ENCODE peak calls at places on chromosomes 12 and 14, in seven cellular contexts. E is brain microvascular endothelial cell, K is cardiac fibroblast, G is tibial artery, W is GM12865, D is ascending aorta, I is astrocyte of the spinal cord. P is an unnamed sample.

GRCh38 chr14:74573421-74574091 is 38.5 kb downstream of the LTBP2 start:
- DNase-seq in E (no peak), K (no peak), G (no peak), W (no peak), D (no peak), I (peak), P (peak)

GRCh38 chr12:1698638-1699214 is 7.9 kb downstream of the ADIPOR2 start:
- DNase-seq in E (no peak), K (no peak), G (no peak), W (no peak), D (no peak), I (no peak), P (no peak)

GRCh38 chr12:124448241-124448954 is 119.0 kb downstream of the NCOR2 start:
- DNase-seq in E (no peak), K (no peak), G (peak), W (no peak), D (no peak), I (no peak), P (no peak)

GRCh38 chr12:75816892-75817291 is 214.7 kb downstream of the PHLDA1 start:
- DNase-seq in E (peak), K (peak), G (no peak), W (no peak), D (no peak), I (peak), P (peak)

GRCh38 chr14:34851395-34851794 is 23.8 kb downstream of the BAZ1A start:
- DNase-seq in E (peak), K (peak), G (no peak), W (no peak), D (no peak), I (peak), P (peak)

GRCh38 chr12:42985506-42985905 is 396.0 kb upstream of the PRICKLE1 start:
- DNase-seq in E (peak), K (peak), G (no peak), W (no peak), D (no peak), I (no peak), P (no peak)

GRCh38 chr14:22472935-22473854 is 115.8 kb downstream of the DAD1 start:
- DNase-seq in E (peak), K (peak), G (no peak), W (peak), D (no peak), I (peak), P (no peak)

GRCh38 chr14:48805315-48805714 is 780.9 kb downstream of the RPS29 start:
- DNase-seq in E (no peak), K (no peak), G (no peak), W (no peak), D (no peak), I (no peak), P (no peak)

GRCh38 chr14:60266021-60266937 is 17.3 kb downstream of the PPM1A start:
- DNase-seq in E (peak), K (peak), G (no peak), W (peak), D (no peak), I (no peak), P (no peak)

GRCh38 chr12:27979145-27979544 is 6.6 kb upstream of the PTHLH start:
- DNase-seq in E (no peak), K (no peak), G (no peak), W (no peak), D (no peak), I (no peak), P (no peak)

GRCh38 chr12:57146925-57147640 is at the start of gene LRP1-AS:
- DNase-seq in E (no peak), K (no peak), G (no peak), W (no peak), D (no peak), I (no peak), P (no peak)

GRCh38 chr12:128644664-128645296 is 179.0 kb downstream of the SLC15A4 start:
- DNase-seq in E (no peak), K (no peak), G (no peak), W (peak), D (no peak), I (no peak), P (no peak)

GRCh38 chr14:103019236-103019635 is 38.1 kb downstream of the CDC42BPB start:
- DNase-seq in E (no peak), K (no peak), G (no peak), W (no peak), D (peak), I (no peak), P (no peak)

GRCh38 chr12:108175310-108175709 is 46.2 kb downstream of the WSCD2 start:
- DNase-seq in E (no peak), K (no peak), G (no peak), W (no peak), D (no peak), I (no peak), P (no peak)

GRCh38 chr12:19710811-19711793 is 271.8 kb downstream of the AEBP2 start:
- DNase-seq in E (peak), K (peak), G (peak), W (no peak), D (peak), I (peak), P (peak)

GRCh38 chr12:45991289-45992249 is 1.2 kb upstream of the SCAF11 start:
- DNase-seq in E (peak), K (peak), G (peak), W (peak), D (peak), I (peak), P (no peak)

GRCh38 chr12:67270622-67271021 is 1.5 kb downstream of the CAND1 start:
- DNase-seq in E (no peak), K (no peak), G (no peak), W (no peak), D (no peak), I (no peak), P (no peak)

GRCh38 chr14:92460916-92461579 is 52.5 kb upstream of the RIN3 start:
- DNase-seq in E (peak), K (peak), G (no peak), W (peak), D (peak), I (peak), P (no peak)

GRCh38 chr12:117580718-117581062 is 219.3 kb upstream of the NOS1 start:
- DNase-seq in E (no peak), K (no peak), G (peak), W (peak), D (no peak), I (no peak), P (no peak)

GRCh38 chr12:132746621-132747020 is 15.0 kb downstream of the ANKLE2 start:
- DNase-seq in E (no peak), K (no peak), G (no peak), W (no peak), D (no peak), I (no peak), P (no peak)

GRCh38 chr14:67856806-67857205 is 37.2 kb downstream of the RAD51B start:
- DNase-seq in E (no peak), K (no peak), G (no peak), W (no peak), D (no peak), I (peak), P (no peak)

GRCh38 chr14:72291908-72292688 is 359.9 kb downstream of the RGS6 start:
- DNase-seq in E (peak), K (peak), G (no peak), W (peak), D (no peak), I (peak), P (peak)

GRCh38 chr12:25245491-25245890 is 5.2 kb downstream of the KRAS start:
- DNase-seq in E (no peak), K (no peak), G (no peak), W (no peak), D (no peak), I (no peak), P (no peak)

GRCh38 chr14:53924754-53925153 is 31.9 kb downstream of the BMP4 start:
- DNase-seq in E (peak), K (peak), G (no peak), W (no peak), D (no peak), I (peak), P (peak)

GRCh38 chr12:41264281-41264680 is 76.2 kb downstream of the PDZRN4 start:
- DNase-seq in E (no peak), K (peak), G (no peak), W (no peak), D (no peak), I (peak), P (no peak)

GRCh38 chr14:63594455-63595372 is 47.0 kb downstream of the WDR89 start:
- DNase-seq in E (no peak), K (no peak), G (no peak), W (no peak), D (no peak), I (no peak), P (no peak)

GRCh38 chr12:21526721-21527345 is 737 bp downstream of the SPX start:
- DNase-seq in E (no peak), K (no peak), G (no peak), W (no peak), D (no peak), I (no peak), P (peak)

GRCh38 chr12:121637231-121637914 is 11.0 kb downstream of the ORAI1 start:
- DNase-seq in E (no peak), K (no peak), G (no peak), W (peak), D (no peak), I (no peak), P (no peak)

GRCh38 chr12:117120787-117121186 is 21.6 kb upstream of the TESC start:
- DNase-seq in E (no peak), K (no peak), G (no peak), W (no peak), D (no peak), I (no peak), P (no peak)

GRCh38 chr12:26630546-26631027 is 202.4 kb downstream of the ITPR2 start:
- DNase-seq in E (peak), K (peak), G (no peak), W (no peak), D (no peak), I (peak), P (peak)

GRCh38 chr12:76784600-76785051 is 20.7 kb downstream of the ZDHHC17 start:
- DNase-seq in E (peak), K (peak), G (no peak), W (no peak), D (no peak), I (peak), P (no peak)

GRCh38 chr12:112517730-112518129 is 99.0 kb downstream of the PTPN11 start:
- DNase-seq in E (no peak), K (no peak), G (no peak), W (no peak), D (no peak), I (no peak), P (no peak)

GRCh38 chr12:128891856-128892255 is 38.6 kb downstream of the GLT1D1 start:
- DNase-seq in E (no peak), K (no peak), G (no peak), W (no peak), D (no peak), I (no peak), P (no peak)

GRCh38 chr14:69259531-69260245 is at the start of gene GALNT16:
- DNase-seq in E (no peak), K (peak), G (no peak), W (no peak), D (peak), I (peak), P (no peak)

GRCh38 chr14:99531221-99532096 is 50.2 kb downstream of the CCNK start:
- DNase-seq in E (peak), K (peak), G (no peak), W (no peak), D (no peak), I (peak), P (no peak)

GRCh38 chr14:99532310-99532709 is 51.1 kb downstream of the CCNK start:
- DNase-seq in E (no peak), K (no peak), G (no peak), W (no peak), D (no peak), I (no peak), P (no peak)

GRCh38 chr14:99530407-99530806 is 49.2 kb downstream of the CCNK start:
- DNase-seq in E (no peak), K (no peak), G (no peak), W (no peak), D (no peak), I (no peak), P (no peak)

GRCh38 chr14:99527427-99528076 is 46.3 kb downstream of the CCNK start:
- DNase-seq in E (no peak), K (no peak), G (no peak), W (no peak), D (no peak), I (no peak), P (no peak)

DNA sequence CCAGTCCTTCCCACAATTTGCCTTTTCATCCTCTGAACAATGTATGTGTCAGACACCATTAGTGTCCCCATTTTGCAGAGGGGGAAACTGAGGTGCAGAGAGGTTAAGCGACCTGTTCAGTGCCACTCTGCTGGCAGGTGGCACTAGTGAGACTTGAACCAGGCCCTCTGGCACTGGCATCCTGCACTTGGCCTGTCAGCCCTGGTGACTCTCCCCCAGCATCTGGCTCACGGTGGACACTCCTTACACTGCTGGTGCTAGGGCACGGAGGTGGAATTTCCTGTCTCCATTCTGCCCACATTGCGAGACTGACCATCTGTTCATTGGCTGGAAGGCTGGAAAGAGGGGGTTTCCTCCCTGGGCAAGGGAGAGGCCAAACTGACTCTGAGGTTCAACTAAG is 48.7 kb downstream of the CCNK start:
- DNase-seq in E (no peak), K (peak), G (no peak), W (no peak), D (no peak), I (peak), P (no peak)
- TF ChIP-seq CTCF in E (no peak), K (no peak), G (no peak), W (no peak), D (no peak), I (no peak), P (peak)

GRCh38 chr14:21103165-21103709 is 2.4 kb downstream of the TMEM253 start:
- DNase-seq in E (no peak), K (no peak), G (no peak), W (no peak), D (no peak), I (no peak), P (no peak)

GRCh38 chr14:21101802-21102413 is 1.0 kb downstream of the TMEM253 start:
- DNase-seq in E (no peak), K (no peak), G (no peak), W (no peak), D (peak), I (no peak), P (no peak)

GRCh38 chr14:21100931-21101330 is at the start of gene TMEM253:
- DNase-seq in E (no peak), K (no peak), G (no peak), W (no peak), D (peak), I (no peak), P (no peak)

GRCh38 chr14:21103710-21104447 is 3.0 kb downstream of the TMEM253 start:
- DNase-seq in E (peak), K (peak), G (peak), W (peak), D (peak), I (peak), P (peak)

DNA sequence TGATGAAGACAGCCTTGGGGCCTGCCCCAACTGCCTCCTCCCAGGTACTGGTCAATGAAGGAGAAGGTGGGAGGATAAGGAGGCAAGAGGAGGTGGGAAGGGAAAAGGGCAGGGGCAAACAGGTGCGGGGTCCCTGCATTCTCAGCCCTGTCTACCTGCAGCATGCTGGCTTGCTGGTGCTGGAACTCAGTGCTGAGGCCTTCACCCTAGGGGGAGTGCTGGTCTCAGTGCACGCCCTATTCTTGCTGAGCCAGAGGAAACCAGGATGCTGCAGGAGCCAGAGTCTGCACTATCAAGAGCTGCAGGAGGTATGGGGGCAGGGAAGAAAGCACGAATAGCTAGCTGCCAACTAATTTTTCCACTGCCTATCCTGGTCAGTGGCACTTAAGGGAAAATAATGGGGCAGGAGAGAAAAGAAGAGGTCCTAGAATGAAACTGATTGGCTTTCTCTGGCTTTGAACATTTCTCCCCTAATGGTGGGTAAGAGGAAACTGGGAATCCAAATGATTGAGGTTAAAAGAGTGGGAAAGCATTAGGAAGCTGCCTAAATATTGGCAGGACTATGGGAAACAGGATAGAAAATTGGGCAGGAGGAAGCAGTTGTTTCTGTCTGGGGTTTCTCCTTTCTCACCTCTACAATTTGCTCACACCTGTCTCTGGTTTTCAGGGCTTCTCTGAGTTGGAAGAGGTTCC is 1.8 kb downstream of the TMEM253 start:
- DNase-seq in E (no peak), K (no peak), G (no peak), W (no peak), D (no peak), I (no peak), P (no peak)
- H3K4me3 ChIP-seq in E (peak), K (peak), G (no peak), W (peak), D (no peak), I (peak), P (peak)

GRCh38 chr14:61726772-61727658 is 31.7 kb downstream of the HIF1A start:
- DNase-seq in E (no peak), K (no peak), G (no peak), W (no peak), D (no peak), I (no peak), P (no peak)

GRCh38 chr14:61733972-61734371 is 28.2 kb upstream of the SNAPC1 start:
- DNase-seq in E (no peak), K (no peak), G (no peak), W (no peak), D (no peak), I (no peak), P (no peak)

GRCh38 chr14:61736751-61737150 is 25.5 kb upstream of the SNAPC1 start:
- DNase-seq in E (no peak), K (no peak), G (no peak), W (no peak), D (no peak), I (no peak), P (no peak)

DNA sequence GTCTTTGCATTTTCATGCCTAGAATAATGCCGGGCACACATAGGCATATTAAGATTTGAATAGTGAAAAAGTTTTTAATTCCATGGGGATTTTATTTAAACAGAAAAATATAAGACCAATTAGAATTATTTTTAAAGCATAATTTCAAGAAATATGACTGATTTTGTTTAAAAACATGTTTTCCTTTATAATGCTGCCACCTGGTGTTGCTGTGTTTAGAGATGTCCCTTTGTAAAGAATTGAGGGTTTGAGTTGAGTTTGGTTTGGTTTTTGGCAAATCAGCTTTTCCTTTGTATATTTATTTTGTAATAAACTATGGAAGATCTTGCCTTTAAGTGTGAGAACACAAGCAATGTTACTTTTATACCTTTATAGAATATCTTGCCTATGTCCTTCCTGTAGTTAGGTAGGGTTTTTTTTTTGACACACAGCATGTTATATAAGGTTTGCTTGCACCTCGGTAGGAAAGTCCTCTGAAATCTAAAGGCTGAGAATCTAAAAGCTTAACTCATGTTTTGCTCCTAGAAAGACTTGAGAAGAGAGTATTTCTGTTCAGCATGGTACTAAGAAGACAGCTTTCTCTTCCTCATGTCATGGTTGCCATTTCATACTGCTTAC is 31.4 kb upstream of the SNAPC1 start:
- DNase-seq in E (no peak), K (no peak), G (no peak), W (no peak), D (no peak), I (no peak), P (no peak)
- TF ChIP-seq CTCF in E (peak), K (no peak), G (peak), W (peak), D (peak), I (no peak), P (peak)

DNA sequence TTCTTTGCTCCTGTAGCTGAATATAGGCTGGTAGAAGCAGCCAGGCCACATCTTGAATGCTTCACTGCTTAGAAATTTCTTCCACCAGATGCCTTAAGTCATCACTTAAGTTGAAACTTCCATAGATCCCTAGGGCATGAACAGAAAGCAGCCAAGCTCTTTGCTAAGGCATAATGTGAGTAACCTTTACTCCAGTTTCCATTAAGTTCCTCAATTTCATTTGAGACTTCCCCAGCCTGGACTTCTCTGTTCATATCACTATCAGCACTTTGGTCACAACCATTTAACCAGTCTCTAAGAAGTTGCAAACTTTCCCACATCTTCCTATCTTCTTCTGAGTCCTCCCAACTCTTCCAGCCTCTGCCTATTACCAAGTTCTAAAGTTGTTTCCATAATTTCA is 41.4 kb downstream of the ACSM4 start:
- DNase-seq in E (no peak), K (no peak), G (no peak), W (no peak), D (no peak), I (no peak), P (no peak)
- H3K4me3 ChIP-seq in E (no peak), K (no peak), G (no peak), W (no peak), D (no peak), I (no peak), P (no peak)

GRCh38 chr12:69196302-69197288 is 42.8 kb upstream of the CPSF6 start:
- DNase-seq in E (no peak), K (peak), G (no peak), W (peak), D (no peak), I (no peak), P (no peak)
- TF ChIP-seq CTCF in E (peak), K (peak), G (no peak), W (peak), D (no peak), I (peak), P (peak)

DNA sequence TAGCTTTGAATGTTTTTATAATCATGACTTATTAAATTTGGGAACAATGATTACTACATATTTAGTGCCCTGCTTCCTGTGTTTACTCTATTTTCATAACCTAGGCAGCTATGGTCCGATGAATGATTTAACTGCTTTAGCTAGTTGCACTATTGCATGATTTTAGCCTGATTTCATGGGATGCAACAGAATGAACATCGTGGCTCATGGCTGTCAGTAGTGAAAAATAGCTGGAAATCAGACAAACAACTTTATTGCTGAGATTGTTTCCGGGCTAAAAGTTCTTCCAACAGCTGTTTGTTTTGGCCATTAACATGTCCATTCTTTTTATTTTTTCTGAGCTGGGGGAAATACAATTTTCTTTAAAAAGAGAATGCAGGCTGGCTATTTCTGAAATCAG is at the start of gene NAV3:
- DNase-seq in E (no peak), K (peak), G (no peak), W (no peak), D (no peak), I (peak), P (no peak)
- H3K4me3 ChIP-seq in E (no peak), K (no peak), G (no peak), W (no peak), D (peak), I (no peak), P (no peak)

P was measured in epithelial cell of proximal tubule.